ENCODE peak calls at places on chromosomes 4 and X, in four cellular contexts. Z, L, S and G are unnamed samples.

GRCh38 chrX:132876509-132876837 is 82.0 kb downstream of the HS6ST2 start:
- DNase-seq in Z (no peak), S (no peak), L (no peak), G (no peak)

GRCh38 chr4:20486433-20486832 is 213.8 kb upstream of the PACRGL start:
- DNase-seq in L (no peak), S (no peak), Z (no peak), G (no peak)

GRCh38 chr4:100391086-100391485 is 126.7 kb downstream of the EMCN start:
- DNase-seq in L (no peak), S (no peak), Z (no peak), G (no peak)

GRCh38 chrX:53738370-53738909 is 51.9 kb upstream of the HUWE1 start:
- DNase-seq in S (no peak), L (no peak), Z (no peak), G (no peak)

GRCh38 chr4:142128529-142128928 is 492.1 kb downstream of the IL15 start:
- DNase-seq in L (no peak), Z (no peak), S (no peak), G (no peak)

GRCh38 chrX:25925956-25926355 is 212.2 kb upstream of the MAGEB18 start:
- DNase-seq in L (no peak), S (no peak), Z (no peak), G (no peak)

GRCh38 chrX:136143714-136144113 is 3.6 kb upstream of the FHL1 start:
- DNase-seq in Z (no peak), S (no peak), L (no peak), G (no peak)

GRCh38 chr4:101693842-101694398 is 96.6 kb upstream of the BANK1 start:
- DNase-seq in S (no peak), L (no peak), Z (peak; percentile 29), G (no peak)

GRCh38 chr4:38782452-38783108 is at the start of gene TLR10:
- DNase-seq in Z (peak; percentile 51), S (peak; percentile 37), L (peak; percentile 60), G (no peak)

GRCh38 chrX:39653656-39654055 is 444.1 kb downstream of the BCOR start:
- DNase-seq in Z (peak; percentile 66), S (no peak), L (no peak), G (no peak)

GRCh38 chrX:41665676-41666075 is 23.1 kb upstream of the GPR34 start:
- DNase-seq in S (no peak), L (no peak), Z (no peak), G (no peak)

GRCh38 chrX:121987163-121987562 is 939.8 kb downstream of the GLUD2 start:
- DNase-seq in Z (no peak), L (no peak), S (no peak), G (no peak)

GRCh38 chr4:57233391-57233790 is 123.2 kb upstream of the IGFBP7 start:
- DNase-seq in S (no peak), L (no peak), Z (no peak), G (no peak)

GRCh38 chrX:84046403-84046984 is 141.5 kb downstream of the RPS6KA6 start:
- DNase-seq in L (peak; percentile 25), S (peak; percentile 7), Z (peak; percentile 12), G (no peak)

GRCh38 chr4:109207060-109207459 is 95.4 kb downstream of the COL25A1 start:
- DNase-seq in Z (no peak), S (no peak), L (no peak), G (no peak)

GRCh38 chr4:1367936-1368289 is 20.9 kb downstream of the UVSSA start:
- DNase-seq in L (no peak), Z (no peak), S (no peak), G (no peak)

GRCh38 chr4:2401610-2401983 is 16.8 kb downstream of the ZFYVE28 start:
- DNase-seq in S (no peak), L (no peak), Z (no peak), G (peak; percentile 49)

GRCh38 chr4:99886146-99886545 is 8.1 kb downstream of the LAMTOR3 start:
- DNase-seq in S (no peak), L (no peak), Z (peak; percentile 53), G (no peak)

GRCh38 chr4:38177035-38177791 is 217.0 kb downstream of the PTTG2 start:
- DNase-seq in Z (no peak), L (no peak), S (peak; percentile 49), G (no peak)

GRCh38 chrX:64206556-64207162 is 1.2 kb upstream of the AMER1 start:
- DNase-seq in L (no peak), S (no peak), Z (no peak), G (no peak)

GRCh38 chr4:147044241-147044640 is 98.6 kb upstream of the TTC29 start:
- DNase-seq in Z (no peak), L (no peak), S (no peak), G (no peak)
- H3K4me3 ChIP-seq in Z (no peak overlapping the region), L (no peak overlapping the region), S (no peak overlapping the region), G (no peak overlapping the region)

GRCh38 chrX:48490661-48491060 is 14.7 kb downstream of the FTSJ1 start:
- DNase-seq in S (no peak), Z (no peak), L (no peak), G (no peak)

GRCh38 chrX:48488034-48488433 is 12.0 kb downstream of the FTSJ1 start:
- DNase-seq in L (no peak), Z (no peak), S (no peak), G (no peak)

GRCh38 chrX:48491809-48492208 is 15.8 kb downstream of the FTSJ1 start:
- DNase-seq in S (no peak), L (no peak), Z (no peak), G (no peak)

GRCh38 chrX:48489296-48489695 is 13.3 kb downstream of the FTSJ1 start:
- DNase-seq in L (no peak), Z (no peak), S (no peak), G (peak; percentile 17)

GRCh38 chrX:48489892-48490291 is 13.9 kb downstream of the FTSJ1 start:
- DNase-seq in L (no peak), Z (no peak), S (no peak), G (no peak)
- H3K27ac ChIP-seq in L (no peak overlapping the region), Z (no peak overlapping the region), S (no peak overlapping the region), G (no peak overlapping the region)

GRCh38 chr4:72430988-72431387 is 138.0 kb downstream of the ADAMTS3 start:
- DNase-seq in Z (no peak), S (no peak), L (no peak), G (no peak)
- H3K27me3 ChIP-seq in Z (no peaks in the 10 kb centered on the region), S (no peaks in the 10 kb centered on the region), L (no peaks in the 10 kb centered on the region), G (no peaks in the 10 kb centered on the region)

GRCh38 chr4:55528495-55528894 is 18.2 kb downstream of the CLOCK start:
- DNase-seq in S (no peak), Z (no peak), L (no peak), G (no peak)
- H3K4me3 ChIP-seq in S (no peak overlapping the region), Z (no peak overlapping the region), L (no peak overlapping the region), G (no peak overlapping the region)

GRCh38 chr4:26217961-26218676 is 102.7 kb upstream of the RBPJ start:
- DNase-seq in S (no peak), Z (no peak), L (no peak), G (no peak)
- H3K27ac ChIP-seq in S (no peak overlapping the region), Z (no peak overlapping the region), L (no peak overlapping the region), G (no peak overlapping the region)

GRCh38 chr4:190018201-190018920 is 8.7 kb downstream of the FRG2 start:
- DNase-seq in S (no peak), Z (no peak), L (no peak), G (no peak)

GRCh38 chr4:190019023-190019858 is 7.8 kb downstream of the FRG2 start:
- DNase-seq in Z (no peak), S (no peak), L (no peak), G (no peak)

GRCh38 chr4:190015538-190016368 is 11.3 kb downstream of the FRG2 start:
- DNase-seq in S (no peak), L (no peak), Z (no peak), G (no peak)

GRCh38 chr4:190016369-190017289 is 10.4 kb downstream of the FRG2 start:
- DNase-seq in L (no peak), Z (no peak), S (no peak), G (no peak)

GRCh38 chr4:190017357-190018200 is 9.5 kb downstream of the FRG2 start:
- DNase-seq in S (no peak), L (no peak), Z (no peak), G (no peak)
- H3K27me3 ChIP-seq in S (peaks cover 11% of the 10 kb centered on the region), L (no peaks in the 10 kb centered on the region), Z (peaks cover 76% of the 10 kb centered on the region), G (no peaks in the 10 kb centered on the region)

DNA sequence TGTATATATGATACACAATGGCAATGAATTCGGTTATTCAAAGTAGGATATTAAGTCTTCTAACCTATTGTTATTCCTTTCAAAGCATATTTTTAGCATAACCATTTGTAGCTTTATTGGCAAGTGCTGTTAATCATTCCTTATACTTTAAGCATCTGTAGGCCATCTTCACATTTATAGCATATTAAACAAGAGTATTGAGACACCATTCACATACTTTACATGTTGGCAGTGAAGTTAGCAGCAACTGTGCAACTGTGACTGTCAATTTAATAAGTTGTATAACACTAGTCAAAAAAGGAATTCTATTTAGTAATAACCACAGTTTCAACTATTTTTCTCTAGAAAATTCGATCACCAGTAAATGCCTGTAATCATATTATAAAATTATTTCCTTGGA is 107.3 kb upstream of the MYOZ2 start:
- DNase-seq in Z (no peak), S (no peak), L (no peak), G (no peak)
- H3K4me3 ChIP-seq in Z (no peak overlapping the region), S (no peak overlapping the region), L (no peak overlapping the region), G (peak overlapping the region; percentile 55)

GRCh38 chr4:150152764-150153163 is 74.5 kb downstream of the DCLK2 start:
- DNase-seq in Z (no peak), L (no peak), S (no peak), G (no peak)

GRCh38 chr4:150145950-150146340 is 67.7 kb downstream of the DCLK2 start:
- DNase-seq in Z (no peak), L (no peak), S (no peak), G (no peak)

GRCh38 chr4:150149381-150149780 is 71.1 kb downstream of the DCLK2 start:
- DNase-seq in S (no peak), L (no peak), Z (no peak), G (no peak)

GRCh38 chr4:150155391-150155790 is 77.1 kb downstream of the DCLK2 start:
- DNase-seq in Z (no peak), S (no peak), L (no peak), G (no peak)

DNA sequence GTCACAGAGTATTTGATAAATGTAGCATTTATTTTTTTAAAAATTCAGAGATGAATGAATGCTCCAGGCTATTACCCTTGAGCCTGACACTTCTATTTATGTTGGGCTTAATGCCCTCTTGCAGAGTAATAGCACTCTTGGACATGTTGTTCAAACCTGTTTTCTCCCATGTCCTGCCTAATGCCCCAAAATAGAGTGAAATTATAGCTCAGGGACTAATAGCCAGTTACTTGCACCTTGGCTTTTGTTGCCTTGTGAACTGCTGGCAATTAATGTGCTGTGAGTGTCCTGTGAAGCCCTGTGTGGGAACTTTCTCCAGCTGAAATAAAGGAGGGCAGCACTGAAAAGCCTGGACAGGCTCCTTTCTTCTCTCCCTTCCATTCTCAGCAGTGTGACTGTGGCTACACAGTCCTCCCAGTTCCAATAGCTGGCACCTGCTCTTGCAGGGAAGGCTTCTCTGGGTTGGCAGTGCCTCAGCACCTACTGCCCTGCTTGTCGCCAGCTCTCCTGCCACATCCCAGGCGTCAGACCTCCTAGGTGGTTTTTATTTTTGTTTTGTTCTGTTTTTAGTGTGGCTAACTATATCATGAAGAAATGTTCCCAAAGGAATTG is 72.4 kb downstream of the DCLK2 start:
- DNase-seq in S (no peak), Z (no peak), L (no peak), G (no peak)
- H3K27ac ChIP-seq in S (no peak overlapping the region), Z (no peak overlapping the region), L (no peak overlapping the region), G (no peak overlapping the region)

DNA sequence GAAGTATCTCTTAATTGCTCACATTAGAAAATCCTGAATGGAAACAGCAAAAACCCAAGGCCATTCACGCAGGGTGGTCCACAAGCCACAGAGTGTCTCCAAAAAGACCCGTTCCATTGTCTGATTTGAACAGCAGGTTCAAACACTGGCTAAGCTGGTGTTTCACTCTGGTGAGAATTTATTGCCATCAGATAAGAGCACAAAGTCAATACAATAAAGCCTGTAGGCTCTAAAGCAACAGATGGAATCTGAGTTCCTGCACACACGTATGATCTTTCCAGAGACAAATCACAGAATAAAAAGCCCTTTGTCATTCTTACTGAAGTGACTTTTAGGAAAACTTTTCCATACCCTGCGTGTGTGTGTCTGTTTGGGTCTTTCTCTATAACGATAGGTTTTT is 5.1 kb upstream of the SFRP2 start:
- DNase-seq in Z (peak; percentile 51), S (no peak), L (no peak), G (no peak)
- H3K27me3 ChIP-seq in Z (no peaks in the 10 kb centered on the region), S (peaks cover 33% of the 10 kb centered on the region), L (peaks cover 18% of the 10 kb centered on the region), G (no peaks in the 10 kb centered on the region)